ENCODE peak calls at places on chromosome 5, in six cellular contexts. W, S, L, M, A and Q are unnamed samples.

GRCh38 chr5:122458278-122458872 is 146.3 kb downstream of the SNCAIP start:
- DNase-seq in L (no peak), M (no peak), A (no peak), S (no peak), W (peak), Q (no peak)

GRCh38 chr5:8238080-8238479 is 369.1 kb downstream of the MTRR start:
- DNase-seq in S (no peak), M (no peak), W (no peak), L (no peak), A (no peak), Q (no peak)

GRCh38 chr5:78896128-78896527 is 89.0 kb downstream of the ARSB start:
- DNase-seq in A (no peak), S (no peak), M (no peak), L (no peak), W (no peak), Q (no peak)

GRCh38 chr5:89534331-89534730 is 651.3 kb upstream of the MEF2C start:
- DNase-seq in S (no peak), A (no peak), W (no peak), M (no peak), L (no peak), Q (no peak)

GRCh38 chr5:151699071-151699901 is 12.6 kb upstream of the SPARC start:
- DNase-seq in W (no peak), M (no peak), S (peak), L (no peak), A (no peak), Q (peak)

GRCh38 chr5:90911169-90911568 is 352.6 kb downstream of the ADGRV1 start:
- DNase-seq in S (no peak), L (no peak), W (no peak), M (no peak), A (no peak), Q (no peak)

GRCh38 chr5:89297111-89297510 is 414.1 kb upstream of the MEF2C start:
- DNase-seq in L (no peak), S (no peak), W (no peak), A (no peak), M (no peak), Q (no peak)

GRCh38 chr5:89269721-89270120 is 386.7 kb upstream of the MEF2C start:
- DNase-seq in A (no peak), L (no peak), W (no peak), M (no peak), S (no peak), Q (no peak)

GRCh38 chr5:119527346-119527745 is 75.0 kb downstream of the HSD17B4 start:
- DNase-seq in M (no peak), L (no peak), W (no peak), S (no peak), A (no peak), Q (no peak)

GRCh38 chr5:154330097-154330667 is 115.6 kb upstream of the SAP30L start:
- DNase-seq in L (no peak), S (no peak), W (no peak), A (no peak), M (no peak), Q (no peak)
- H3K4me3 ChIP-seq in L (no peak), S (no peak), W (no peak), A (no peak), M (no peak), Q (no peak)

DNA sequence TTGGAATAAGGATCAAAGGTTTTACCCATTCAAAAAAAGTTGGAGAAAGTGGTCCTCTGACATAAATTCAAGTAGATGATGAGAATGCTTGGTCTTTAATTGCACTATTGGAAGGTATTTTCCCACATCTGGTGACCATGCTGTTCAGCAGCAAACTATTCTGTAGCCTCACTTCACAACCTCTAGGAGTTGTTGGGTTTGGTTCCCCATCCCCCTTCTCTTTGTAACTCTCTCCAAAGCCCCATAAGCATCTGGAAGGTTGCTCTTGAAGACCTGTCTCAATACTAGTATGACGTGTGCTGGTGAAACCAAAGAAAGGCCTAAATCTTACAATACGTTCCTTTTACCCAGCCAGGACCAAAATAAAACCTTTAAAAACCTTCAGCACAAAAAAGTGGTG is 8.5 kb downstream of the RGMB start:
- DNase-seq in W (no peak), A (no peak), S (no peak), M (no peak), L (no peak), Q (no peak)
- H3K4me3 ChIP-seq in W (no peak), A (no peak), S (no peak), M (no peak), L (no peak), Q (no peak)

DNA sequence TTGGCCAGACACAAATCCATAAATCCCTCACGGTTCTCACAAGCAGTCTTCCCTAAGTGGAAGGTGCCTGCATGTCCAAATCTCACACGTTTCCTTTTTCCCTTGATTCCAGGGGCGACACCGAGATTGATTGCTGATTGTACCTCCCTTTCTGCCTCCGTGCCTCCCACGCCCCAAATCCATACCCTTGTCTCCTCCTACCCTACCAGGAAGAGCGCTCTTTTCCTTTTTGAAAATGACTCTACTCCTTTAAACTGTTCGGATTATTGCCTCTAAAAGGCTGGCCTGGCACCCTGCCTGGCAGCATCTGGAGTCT is 4.5 kb downstream of the STC2 start:
- DNase-seq in A (no peak), S (no peak), M (no peak), L (no peak), W (no peak), Q (no peak)
- H3K4me3 ChIP-seq in A (no peak), S (peak), M (no peak), L (peak), W (peak), Q (no peak)

GRCh38 chr5:172833372-172833690 is 720 bp upstream of the ERGIC1 start:
- DNase-seq in L (no peak), A (no peak), S (no peak), W (no peak), M (no peak), Q (no peak)
- H3K4me3 ChIP-seq in L (peak), A (peak), S (peak), W (peak), M (peak), Q (peak)

GRCh38 chr5:181218795-181219124 is 4.3 kb upstream of the TRIM41 start:
- DNase-seq in A (no peak), W (peak), M (no peak), L (no peak), S (no peak), Q (no peak)

GRCh38 chr5:181217805-181218065 is 5.3 kb upstream of the TRIM41 start:
- DNase-seq in A (no peak), S (no peak), W (peak), M (no peak), L (no peak), Q (no peak)

GRCh38 chr5:181221105-181221791 is 1.8 kb upstream of the TRIM41 start:
- DNase-seq in S (no peak), M (peak), A (no peak), L (no peak), W (peak), Q (no peak)

GRCh38 chr5:181220178-181220515 is 2.9 kb upstream of the TRIM41 start:
- DNase-seq in L (no peak), A (no peak), M (no peak), S (no peak), W (peak), Q (no peak)

GRCh38 chr5:181219262-181220177 is 3.6 kb upstream of the TRIM41 start:
- DNase-seq in A (no peak), S (no peak), W (peak), L (no peak), M (no peak), Q (no peak)
- H3K4me3 ChIP-seq in A (no peak), S (no peak), W (no peak), L (no peak), M (no peak), Q (no peak)

GRCh38 chr5:115954144-115954543 is 8.1 kb upstream of the LVRN start:
- DNase-seq in M (no peak), A (no peak), W (no peak), S (no peak), L (no peak), Q (no peak)
- H3K4me3 ChIP-seq in M (no peak), A (no peak), W (no peak), S (no peak), L (no peak), Q (no peak)

DNA sequence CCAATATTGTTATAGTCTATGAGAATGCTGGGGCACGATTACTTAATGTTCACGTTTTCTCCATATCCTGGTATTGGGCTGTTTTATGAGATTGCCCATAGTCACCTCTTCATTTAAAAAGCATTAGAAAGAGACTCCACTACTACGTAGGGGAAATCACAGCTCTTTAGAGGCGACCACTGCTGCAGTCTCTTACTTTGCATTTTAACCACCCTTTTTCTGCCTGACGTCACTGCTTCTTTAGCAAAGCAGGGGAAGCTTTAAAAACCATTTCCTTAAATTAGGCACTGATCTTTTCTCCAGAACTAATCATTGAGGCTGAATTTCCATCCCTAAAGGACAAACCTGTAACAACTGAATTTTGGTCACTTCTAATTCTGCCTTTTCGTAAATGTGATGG is 38.9 kb downstream of the ZNF608 start:
- DNase-seq in A (no peak), M (no peak), S (no peak), L (no peak), W (no peak), Q (no peak)
- H3K4me3 ChIP-seq in A (no peak), M (no peak), S (no peak), L (no peak), W (no peak), Q (no peak)

DNA sequence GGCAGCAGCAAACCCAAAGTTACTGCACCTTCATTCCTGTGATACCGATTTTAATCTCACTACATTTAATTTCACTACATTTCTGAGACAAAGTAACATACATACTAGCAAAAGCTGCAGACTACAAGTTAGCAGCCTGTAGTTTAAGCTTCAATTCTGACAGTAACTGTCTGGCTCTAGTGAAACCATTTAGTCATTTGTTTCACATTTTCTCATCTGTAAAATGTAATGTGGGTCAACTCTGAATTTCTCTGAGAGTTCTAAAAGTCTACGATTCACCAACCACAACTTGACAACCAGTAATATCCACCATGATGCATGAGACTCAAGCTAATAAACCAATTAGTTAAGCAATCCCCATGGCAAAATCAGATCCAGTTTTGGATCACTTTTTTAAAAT is 408.9 kb downstream of the PDE4D start:
- DNase-seq in L (no peak), M (no peak), W (no peak), A (no peak), S (no peak), Q (no peak)
- H3K4me3 ChIP-seq in L (no peak), M (no peak), W (no peak), A (no peak), S (no peak), Q (no peak)

GRCh38 chr5:140041099-140041491 is 2.0 kb downstream of the NRG2 start:
- DNase-seq in L (no peak), W (no peak), A (no peak), S (no peak), M (no peak), Q (no peak)
- H3K4me3 ChIP-seq in L (no peak), W (no peak), A (no peak), S (peak), M (peak), Q (no peak)